ENCODE peak calls at places on chromosomes 1 and 21, in eight cellular contexts. One of them, this sample, is unnamed.

GRCh38 chr1:6259491-6260362 is 1.2 kb downstream of the GPR153 start:
- DNase-seq in stimulated activated CD4-positive, alpha-beta T cell treated with anti-CD3 and anti-CD28 coated beads, Interleukin-2, amount 100 ng/mL, for 24 hours: peak
- DNase-seq in NCI-H82: peak
- DNase-seq in GM12891: peak
- DNase-seq in HT1080: peak
- DNase-seq in MM.1S: peak
- DNase-seq in left ventricle myocardium inferior: peak
- DNase-seq in immature natural killer cell: peak
- DNase-seq in this sample: peak

GRCh38 chr1:10730985-10731384 is 65.5 kb downstream of the CASZ1 start:
- DNase-seq in MM.1S: no peak
- DNase-seq in stimulated activated CD4-positive, alpha-beta T cell treated with anti-CD3 and anti-CD28 coated beads, Interleukin-2, amount 100 ng/mL, for 24 hours: no peak
- DNase-seq in NCI-H82: no peak
- DNase-seq in immature natural killer cell: no peak
- DNase-seq in GM12891: no peak
- DNase-seq in HT1080: peak
- DNase-seq in left ventricle myocardium inferior: no peak
- DNase-seq in this sample: no peak

GRCh38 chr1:218971166-218971565 is 202.5 kb upstream of the LYPLAL1 start:
- DNase-seq in stimulated activated CD4-positive, alpha-beta T cell treated with anti-CD3 and anti-CD28 coated beads, Interleukin-2, amount 100 ng/mL, for 24 hours: no peak
- DNase-seq in left ventricle myocardium inferior: no peak
- DNase-seq in immature natural killer cell: no peak
- DNase-seq in GM12891: no peak
- DNase-seq in MM.1S: no peak
- DNase-seq in HT1080: no peak
- DNase-seq in NCI-H82: no peak
- DNase-seq in this sample: no peak

GRCh38 chr1:33424610-33425009 is 6.3 kb downstream of the PHC2 start:
- DNase-seq in MM.1S: no peak
- DNase-seq in GM12891: no peak
- DNase-seq in left ventricle myocardium inferior: no peak
- DNase-seq in NCI-H82: no peak
- DNase-seq in immature natural killer cell: no peak
- DNase-seq in HT1080: no peak
- DNase-seq in stimulated activated CD4-positive, alpha-beta T cell treated with anti-CD3 and anti-CD28 coated beads, Interleukin-2, amount 100 ng/mL, for 24 hours: no peak
- DNase-seq in this sample: no peak

GRCh38 chr1:28144203-28145135 is 32.0 kb downstream of the PTAFR start:
- DNase-seq in stimulated activated CD4-positive, alpha-beta T cell treated with anti-CD3 and anti-CD28 coated beads, Interleukin-2, amount 100 ng/mL, for 24 hours: peak
- DNase-seq in NCI-H82: no peak
- DNase-seq in left ventricle myocardium inferior: no peak
- DNase-seq in immature natural killer cell: no peak
- DNase-seq in GM12891: peak
- DNase-seq in MM.1S: no peak
- DNase-seq in HT1080: peak
- DNase-seq in this sample: no peak

GRCh38 chr1:183885142-183885735 is 80.3 kb downstream of the RGL1 start:
- DNase-seq in HT1080: no peak
- DNase-seq in left ventricle myocardium inferior: no peak
- DNase-seq in immature natural killer cell: no peak
- DNase-seq in NCI-H82: no peak
- DNase-seq in GM12891: no peak
- DNase-seq in MM.1S: peak
- DNase-seq in stimulated activated CD4-positive, alpha-beta T cell treated with anti-CD3 and anti-CD28 coated beads, Interleukin-2, amount 100 ng/mL, for 24 hours: no peak
- DNase-seq in this sample: no peak

GRCh38 chr1:51422367-51423097 is 92.2 kb upstream of the TTC39A start:
- DNase-seq in GM12891: no peak
- DNase-seq in HT1080: no peak
- DNase-seq in NCI-H82: no peak
- DNase-seq in immature natural killer cell: no peak
- DNase-seq in MM.1S: no peak
- DNase-seq in stimulated activated CD4-positive, alpha-beta T cell treated with anti-CD3 and anti-CD28 coated beads, Interleukin-2, amount 100 ng/mL, for 24 hours: no peak
- DNase-seq in left ventricle myocardium inferior: no peak
- DNase-seq in this sample: no peak

GRCh38 chr1:221782461-221782860 is 40.6 kb upstream of the DUSP10 start:
- DNase-seq in MM.1S: no peak
- DNase-seq in GM12891: no peak
- DNase-seq in left ventricle myocardium inferior: no peak
- DNase-seq in stimulated activated CD4-positive, alpha-beta T cell treated with anti-CD3 and anti-CD28 coated beads, Interleukin-2, amount 100 ng/mL, for 24 hours: no peak
- DNase-seq in HT1080: no peak
- DNase-seq in immature natural killer cell: no peak
- DNase-seq in NCI-H82: no peak
- DNase-seq in this sample: no peak

GRCh38 chr1:52423771-52424170 is 19.4 kb downstream of the PRPF38A start:
- DNase-seq in stimulated activated CD4-positive, alpha-beta T cell treated with anti-CD3 and anti-CD28 coated beads, Interleukin-2, amount 100 ng/mL, for 24 hours: peak
- DNase-seq in NCI-H82: no peak
- DNase-seq in MM.1S: no peak
- DNase-seq in GM12891: no peak
- DNase-seq in HT1080: no peak
- DNase-seq in left ventricle myocardium inferior: no peak
- DNase-seq in immature natural killer cell: peak
- DNase-seq in this sample: no peak

GRCh38 chr1:76124196-76124595 is 49.6 kb downstream of the ST6GALNAC3 start:
- DNase-seq in GM12891: no peak
- DNase-seq in NCI-H82: no peak
- DNase-seq in stimulated activated CD4-positive, alpha-beta T cell treated with anti-CD3 and anti-CD28 coated beads, Interleukin-2, amount 100 ng/mL, for 24 hours: no peak
- DNase-seq in HT1080: peak
- DNase-seq in MM.1S: no peak
- DNase-seq in left ventricle myocardium inferior: no peak
- DNase-seq in immature natural killer cell: no peak
- DNase-seq in this sample: no peak

GRCh38 chr1:220642285-220642684 is 47.9 kb upstream of the C1orf115 start:
- DNase-seq in left ventricle myocardium inferior: no peak
- DNase-seq in HT1080: no peak
- DNase-seq in MM.1S: no peak
- DNase-seq in immature natural killer cell: no peak
- DNase-seq in GM12891: no peak
- DNase-seq in NCI-H82: no peak
- DNase-seq in stimulated activated CD4-positive, alpha-beta T cell treated with anti-CD3 and anti-CD28 coated beads, Interleukin-2, amount 100 ng/mL, for 24 hours: no peak
- DNase-seq in this sample: no peak

GRCh38 chr1:230123280-230124186 is 56.5 kb downstream of the GALNT2 start:
- DNase-seq in immature natural killer cell: peak
- DNase-seq in MM.1S: peak
- DNase-seq in NCI-H82: no peak
- DNase-seq in stimulated activated CD4-positive, alpha-beta T cell treated with anti-CD3 and anti-CD28 coated beads, Interleukin-2, amount 100 ng/mL, for 24 hours: no peak
- DNase-seq in HT1080: no peak
- DNase-seq in GM12891: peak
- DNase-seq in left ventricle myocardium inferior: no peak
- DNase-seq in this sample: no peak

GRCh38 chr21:34990842-34991241 is 58.3 kb downstream of the RUNX1 start:
- DNase-seq in immature natural killer cell: no peak
- DNase-seq in stimulated activated CD4-positive, alpha-beta T cell treated with anti-CD3 and anti-CD28 coated beads, Interleukin-2, amount 100 ng/mL, for 24 hours: no peak
- DNase-seq in left ventricle myocardium inferior: no peak
- DNase-seq in GM12891: no peak
- DNase-seq in NCI-H82: no peak
- DNase-seq in HT1080: no peak
- DNase-seq in MM.1S: no peak
- DNase-seq in this sample: no peak

GRCh38 chr21:42655797-42656770 is 2.7 kb downstream of the PDE9A start:
- DNase-seq in stimulated activated CD4-positive, alpha-beta T cell treated with anti-CD3 and anti-CD28 coated beads, Interleukin-2, amount 100 ng/mL, for 24 hours: no peak
- DNase-seq in left ventricle myocardium inferior: no peak
- DNase-seq in MM.1S: no peak
- DNase-seq in GM12891: no peak
- DNase-seq in HT1080: no peak
- DNase-seq in NCI-H82: no peak
- DNase-seq in immature natural killer cell: no peak
- DNase-seq in this sample: no peak

GRCh38 chr1:8925960-8926359 is 19.7 kb upstream of the CA6 start:
- DNase-seq in immature natural killer cell: no peak
- DNase-seq in left ventricle myocardium inferior: no peak
- DNase-seq in NCI-H82: no peak
- DNase-seq in MM.1S: no peak
- DNase-seq in GM12891: no peak
- DNase-seq in stimulated activated CD4-positive, alpha-beta T cell treated with anti-CD3 and anti-CD28 coated beads, Interleukin-2, amount 100 ng/mL, for 24 hours: no peak
- DNase-seq in HT1080: no peak
- DNase-seq in this sample: no peak

GRCh38 chr1:232457607-232458006 is 172.3 kb downstream of the SIPA1L2 start:
- DNase-seq in left ventricle myocardium inferior: no peak
- DNase-seq in stimulated activated CD4-positive, alpha-beta T cell treated with anti-CD3 and anti-CD28 coated beads, Interleukin-2, amount 100 ng/mL, for 24 hours: peak
- DNase-seq in MM.1S: peak
- DNase-seq in GM12891: no peak
- DNase-seq in HT1080: no peak
- DNase-seq in immature natural killer cell: peak
- DNase-seq in NCI-H82: no peak
- DNase-seq in this sample: no peak

GRCh38 chr1:88169144-88169543 is 514.9 kb upstream of the PKN2 start:
- DNase-seq in HT1080: no peak
- DNase-seq in MM.1S: no peak
- DNase-seq in left ventricle myocardium inferior: no peak
- DNase-seq in stimulated activated CD4-positive, alpha-beta T cell treated with anti-CD3 and anti-CD28 coated beads, Interleukin-2, amount 100 ng/mL, for 24 hours: no peak
- DNase-seq in GM12891: no peak
- DNase-seq in NCI-H82: no peak
- DNase-seq in immature natural killer cell: no peak
- DNase-seq in this sample: no peak

GRCh38 chr1:160376525-160377131 is 9.8 kb downstream of the NHLH1 start:
- DNase-seq in GM12891: no peak
- DNase-seq in HT1080: peak
- DNase-seq in left ventricle myocardium inferior: no peak
- DNase-seq in NCI-H82: peak
- DNase-seq in immature natural killer cell: peak
- DNase-seq in MM.1S: peak
- DNase-seq in stimulated activated CD4-positive, alpha-beta T cell treated with anti-CD3 and anti-CD28 coated beads, Interleukin-2, amount 100 ng/mL, for 24 hours: no peak
- DNase-seq in this sample: no peak

GRCh38 chr1:43653339-43653738 is 3.4 kb downstream of the KDM4A start:
- DNase-seq in MM.1S: peak
- DNase-seq in left ventricle myocardium inferior: no peak
- DNase-seq in NCI-H82: peak
- DNase-seq in GM12891: no peak
- DNase-seq in HT1080: peak
- DNase-seq in immature natural killer cell: no peak
- DNase-seq in stimulated activated CD4-positive, alpha-beta T cell treated with anti-CD3 and anti-CD28 coated beads, Interleukin-2, amount 100 ng/mL, for 24 hours: no peak
- DNase-seq in this sample: no peak

GRCh38 chr1:147541672-147542548 is 609 bp downstream of the BCL9 start:
- DNase-seq in HT1080: no peak
- DNase-seq in MM.1S: peak
- DNase-seq in stimulated activated CD4-positive, alpha-beta T cell treated with anti-CD3 and anti-CD28 coated beads, Interleukin-2, amount 100 ng/mL, for 24 hours: peak
- DNase-seq in NCI-H82: peak
- DNase-seq in GM12891: no peak
- DNase-seq in immature natural killer cell: no peak
- DNase-seq in left ventricle myocardium inferior: peak
- DNase-seq in this sample: peak

GRCh38 chr21:43740497-43741156 is 21.7 kb downstream of the PDXK start:
- DNase-seq in left ventricle myocardium inferior: no peak
- DNase-seq in MM.1S: no peak
- DNase-seq in stimulated activated CD4-positive, alpha-beta T cell treated with anti-CD3 and anti-CD28 coated beads, Interleukin-2, amount 100 ng/mL, for 24 hours: no peak
- DNase-seq in GM12891: no peak
- DNase-seq in NCI-H82: peak
- DNase-seq in HT1080: no peak
- DNase-seq in immature natural killer cell: no peak
- DNase-seq in this sample: peak

GRCh38 chr1:59142663-59143487 is 154.0 kb upstream of the FGGY start:
- DNase-seq in GM12891: no peak
- DNase-seq in left ventricle myocardium inferior: no peak
- DNase-seq in immature natural killer cell: no peak
- DNase-seq in stimulated activated CD4-positive, alpha-beta T cell treated with anti-CD3 and anti-CD28 coated beads, Interleukin-2, amount 100 ng/mL, for 24 hours: no peak
- DNase-seq in NCI-H82: no peak
- DNase-seq in HT1080: peak
- DNase-seq in MM.1S: no peak
- DNase-seq in this sample: no peak

GRCh38 chr1:21909787-21910503 is 27.2 kb downstream of the HSPG2 start:
- DNase-seq in MM.1S: no peak
- DNase-seq in NCI-H82: no peak
- DNase-seq in HT1080: no peak
- DNase-seq in immature natural killer cell: no peak
- DNase-seq in left ventricle myocardium inferior: peak
- DNase-seq in stimulated activated CD4-positive, alpha-beta T cell treated with anti-CD3 and anti-CD28 coated beads, Interleukin-2, amount 100 ng/mL, for 24 hours: peak
- DNase-seq in GM12891: peak
- DNase-seq in this sample: peak

GRCh38 chr1:22104865-22105437 is 37.9 kb downstream of the WNT4 start:
- DNase-seq in immature natural killer cell: peak
- DNase-seq in stimulated activated CD4-positive, alpha-beta T cell treated with anti-CD3 and anti-CD28 coated beads, Interleukin-2, amount 100 ng/mL, for 24 hours: no peak
- DNase-seq in left ventricle myocardium inferior: no peak
- DNase-seq in MM.1S: peak
- DNase-seq in HT1080: no peak
- DNase-seq in GM12891: no peak
- DNase-seq in NCI-H82: no peak
- DNase-seq in this sample: no peak

GRCh38 chr21:37208056-37208705 is 59.0 kb downstream of the VPS26C start:
- DNase-seq in HT1080: no peak
- DNase-seq in MM.1S: peak
- DNase-seq in NCI-H82: peak
- DNase-seq in GM12891: no peak
- DNase-seq in immature natural killer cell: peak
- DNase-seq in stimulated activated CD4-positive, alpha-beta T cell treated with anti-CD3 and anti-CD28 coated beads, Interleukin-2, amount 100 ng/mL, for 24 hours: peak
- DNase-seq in left ventricle myocardium inferior: peak
- DNase-seq in this sample: no peak

GRCh38 chr1:82969340-82969739 is 1029.6 kb downstream of the TTLL7 start:
- DNase-seq in stimulated activated CD4-positive, alpha-beta T cell treated with anti-CD3 and anti-CD28 coated beads, Interleukin-2, amount 100 ng/mL, for 24 hours: no peak
- DNase-seq in GM12891: no peak
- DNase-seq in immature natural killer cell: no peak
- DNase-seq in left ventricle myocardium inferior: no peak
- DNase-seq in NCI-H82: no peak
- DNase-seq in HT1080: no peak
- DNase-seq in MM.1S: no peak
- DNase-seq in this sample: no peak

GRCh38 chr1:101820080-101820479 is 176.6 kb downstream of the OLFM3 start:
- DNase-seq in GM12891: no peak
- DNase-seq in stimulated activated CD4-positive, alpha-beta T cell treated with anti-CD3 and anti-CD28 coated beads, Interleukin-2, amount 100 ng/mL, for 24 hours: no peak
- DNase-seq in NCI-H82: peak
- DNase-seq in left ventricle myocardium inferior: no peak
- DNase-seq in immature natural killer cell: no peak
- DNase-seq in HT1080: peak
- DNase-seq in MM.1S: no peak
- DNase-seq in this sample: no peak

GRCh38 chr1:21537511-21537931 is 28.3 kb downstream of the ALPL start:
- DNase-seq in NCI-H82: no peak
- DNase-seq in immature natural killer cell: no peak
- DNase-seq in left ventricle myocardium inferior: peak
- DNase-seq in MM.1S: no peak
- DNase-seq in GM12891: no peak
- DNase-seq in stimulated activated CD4-positive, alpha-beta T cell treated with anti-CD3 and anti-CD28 coated beads, Interleukin-2, amount 100 ng/mL, for 24 hours: no peak
- DNase-seq in HT1080: no peak
- DNase-seq in this sample: peak

GRCh38 chr1:202618387-202619022 is 91.7 kb downstream of the SYT2 start:
- DNase-seq in immature natural killer cell: no peak
- DNase-seq in stimulated activated CD4-positive, alpha-beta T cell treated with anti-CD3 and anti-CD28 coated beads, Interleukin-2, amount 100 ng/mL, for 24 hours: no peak
- DNase-seq in NCI-H82: no peak
- DNase-seq in left ventricle myocardium inferior: no peak
- DNase-seq in HT1080: peak
- DNase-seq in MM.1S: no peak
- DNase-seq in GM12891: no peak
- DNase-seq in this sample: no peak

GRCh38 chr1:54547601-54548388 is at the start of gene ACOT11:
- DNase-seq in NCI-H82: peak
- DNase-seq in HT1080: no peak
- DNase-seq in GM12891: no peak
- DNase-seq in immature natural killer cell: no peak
- DNase-seq in MM.1S: no peak
- DNase-seq in stimulated activated CD4-positive, alpha-beta T cell treated with anti-CD3 and anti-CD28 coated beads, Interleukin-2, amount 100 ng/mL, for 24 hours: no peak
- DNase-seq in left ventricle myocardium inferior: peak
- DNase-seq in this sample: peak

GRCh38 chr1:211259596-211260126 is 495 bp downstream of the RCOR3 start:
- DNase-seq in left ventricle myocardium inferior: peak
- DNase-seq in MM.1S: peak
- DNase-seq in GM12891: peak
- DNase-seq in HT1080: no peak
- DNase-seq in immature natural killer cell: no peak
- DNase-seq in NCI-H82: peak
- DNase-seq in stimulated activated CD4-positive, alpha-beta T cell treated with anti-CD3 and anti-CD28 coated beads, Interleukin-2, amount 100 ng/mL, for 24 hours: peak
- DNase-seq in this sample: peak

GRCh38 chr1:51948491-51948915 is 42.0 kb downstream of the RAB3B start:
- DNase-seq in GM12891: no peak
- DNase-seq in MM.1S: no peak
- DNase-seq in immature natural killer cell: no peak
- DNase-seq in left ventricle myocardium inferior: no peak
- DNase-seq in stimulated activated CD4-positive, alpha-beta T cell treated with anti-CD3 and anti-CD28 coated beads, Interleukin-2, amount 100 ng/mL, for 24 hours: no peak
- DNase-seq in NCI-H82: no peak
- DNase-seq in HT1080: no peak
- DNase-seq in this sample: no peak

GRCh38 chr1:102942324-102942723 is 166.0 kb downstream of the COL11A1 start:
- DNase-seq in left ventricle myocardium inferior: no peak
- DNase-seq in HT1080: no peak
- DNase-seq in NCI-H82: no peak
- DNase-seq in immature natural killer cell: no peak
- DNase-seq in stimulated activated CD4-positive, alpha-beta T cell treated with anti-CD3 and anti-CD28 coated beads, Interleukin-2, amount 100 ng/mL, for 24 hours: no peak
- DNase-seq in GM12891: no peak
- DNase-seq in MM.1S: no peak
- DNase-seq in this sample: no peak

This sample was measured in ovary.